ENCODE peak calls at places on chromosomes 6 and 20, in seven cellular contexts. K, W, T, V, A, Z and D are unnamed samples.

GRCh38 chr6:33950891-33951889 is 147.4 kb upstream of the MLN start:
- DNase-seq in K (no peak), Z (no peak), V (no peak), T (no peak), A (no peak), W (no peak), D (no peak)

GRCh38 chr6:74798302-74798701 is 407.6 kb downstream of the COL12A1 start:
- DNase-seq in Z (no peak), A (no peak), W (no peak), T (no peak), V (no peak), K (no peak), D (no peak)

GRCh38 chr6:21678990-21679389 is 85.4 kb downstream of the SOX4 start:
- DNase-seq in V (no peak), K (no peak), W (no peak), Z (no peak), T (peak; percentile 39), A (no peak), D (no peak)

GRCh38 chr6:31114540-31114876 is at the start of gene PSORS1C1:
- DNase-seq in V (no peak), W (peak; percentile 93), A (peak; percentile 76), T (peak; percentile 98), K (peak; percentile 82), Z (peak; percentile 97), D (peak; percentile 6)

GRCh38 chr20:59718681-59719080 is 114.3 kb downstream of the PHACTR3 start:
- DNase-seq in Z (no peak), W (no peak), K (no peak), T (no peak), A (no peak), V (no peak), D (no peak)

GRCh38 chr6:34888441-34888820 is 589 bp upstream of the TAF11 start:
- DNase-seq in K (no peak), Z (no peak), V (no peak), W (no peak), T (peak; percentile 35), A (no peak), D (peak; percentile 18)

GRCh38 chr6:168035661-168036616 is 38.5 kb downstream of the KIF25 start:
- DNase-seq in T (no peak), K (no peak), V (no peak), W (no peak), Z (peak; percentile 38), A (no peak), D (no peak)

GRCh38 chr6:16717275-16717942 is 43.9 kb downstream of the ATXN1 start:
- DNase-seq in K (no peak), A (no peak), W (no peak), V (no peak), T (no peak), Z (no peak), D (no peak)

GRCh38 chr6:129162605-129163004 is 279.7 kb downstream of the LAMA2 start:
- DNase-seq in V (no peak), A (no peak), Z (no peak), T (no peak), K (no peak), W (no peak), D (no peak)

GRCh38 chr6:147141690-147142308 is 62.4 kb upstream of the STXBP5 start:
- DNase-seq in Z (peak; percentile 15), T (peak; percentile 72), K (no peak), W (no peak), V (no peak), A (no peak), D (no peak)

GRCh38 chr6:1481326-1481725 is 92.0 kb downstream of the FOXF2 start:
- DNase-seq in A (no peak), K (peak; percentile 82), T (peak; percentile 69), Z (peak; percentile 80), V (no peak), W (peak; percentile 32), D (no peak)

GRCh38 chr6:74654296-74654695 is 551.6 kb downstream of the COL12A1 start:
- DNase-seq in W (no peak), Z (no peak), A (no peak), V (no peak), T (peak; percentile 72), K (no peak), D (no peak)

GRCh38 chr20:31945790-31946189 is 6.1 kb downstream of the PDRG1 start:
- DNase-seq in W (peak; percentile 72), K (no peak), T (no peak), V (no peak), A (no peak), Z (no peak), D (no peak)

GRCh38 chr6:46263709-46264091 is 92.9 kb upstream of the ENPP5 start:
- DNase-seq in W (peak; percentile 5), V (no peak), Z (peak; percentile 7), T (peak; percentile 12), A (no peak), K (peak; percentile 93), D (no peak)

GRCh38 chr6:18496462-18496861 is 109.3 kb downstream of the RNF144B start:
- DNase-seq in A (no peak), Z (no peak), T (no peak), W (peak; percentile 70), K (no peak), V (no peak), D (no peak)

GRCh38 chr20:36493013-36493800 is 48.1 kb upstream of the MYL9 start:
- DNase-seq in Z (no peak), W (no peak), K (no peak), A (no peak), V (no peak), T (no peak), D (no peak)

GRCh38 chr20:39903806-39904205 is 785.2 kb downstream of the MAFB start:
- DNase-seq in W (no peak), T (no peak), A (no peak), K (no peak), Z (no peak), V (no peak), D (no peak)

GRCh38 chr20:39176457-39176856 is 214.3 kb downstream of the DHX35 start:
- DNase-seq in V (no peak), T (no peak), A (no peak), W (no peak), K (no peak), Z (no peak), D (no peak)

GRCh38 chr6:82364087-82365010 is 732 bp downstream of the TPBG start:
- DNase-seq in T (peak; percentile 46), A (peak; percentile 58), K (no peak), V (peak; percentile 33), W (no peak), Z (peak; percentile 66), D (peak; percentile 46)

GRCh38 chr6:82362144-82362543 is 1.5 kb upstream of the TPBG start:
- DNase-seq in A (no peak), V (no peak), Z (no peak), T (no peak), K (no peak), W (no peak), D (no peak)

GRCh38 chr6:82362868-82363267 is 749 bp upstream of the TPBG start:
- DNase-seq in A (no peak), V (no peak), W (peak; percentile 90), K (peak; percentile 91), Z (peak; percentile 26), T (peak; percentile 53), D (no peak)

GRCh38 chr6:82365011-82365751 is 1.6 kb downstream of the TPBG start:
- DNase-seq in A (no peak), Z (peak; percentile 34), K (no peak), W (no peak), V (peak; percentile 36), T (peak; percentile 37), D (peak; percentile 46)

GRCh38 chr6:82363368-82364086 is at the start of gene TPBG:
- DNase-seq in K (peak; percentile 60), W (peak; percentile 54), V (peak; percentile 42), A (peak; percentile 49), T (peak; percentile 84), Z (peak; percentile 79), D (peak; percentile 59)
- TF ChIP-seq CTCF in K (peak; percentile 45), W (peak; percentile 49), V (peak; percentile 27), A (no peak), T (peak; percentile 49), Z (peak; percentile 31), D (no peak)

GRCh38 chr6:112595201-112595600 is 248.1 kb downstream of the RFPL4B start:
- DNase-seq in V (no peak), T (no peak), Z (no peak), W (peak; percentile 35), A (no peak), K (no peak), D (no peak)

GRCh38 chr6:112595841-112596240 is 248.7 kb downstream of the RFPL4B start:
- DNase-seq in T (no peak), K (no peak), A (no peak), Z (no peak), V (no peak), W (no peak), D (no peak)

GRCh38 chr6:112603726-112604125 is 256.6 kb downstream of the RFPL4B start:
- DNase-seq in K (no peak), V (no peak), Z (no peak), W (no peak), T (no peak), A (no peak), D (no peak)

DNA sequence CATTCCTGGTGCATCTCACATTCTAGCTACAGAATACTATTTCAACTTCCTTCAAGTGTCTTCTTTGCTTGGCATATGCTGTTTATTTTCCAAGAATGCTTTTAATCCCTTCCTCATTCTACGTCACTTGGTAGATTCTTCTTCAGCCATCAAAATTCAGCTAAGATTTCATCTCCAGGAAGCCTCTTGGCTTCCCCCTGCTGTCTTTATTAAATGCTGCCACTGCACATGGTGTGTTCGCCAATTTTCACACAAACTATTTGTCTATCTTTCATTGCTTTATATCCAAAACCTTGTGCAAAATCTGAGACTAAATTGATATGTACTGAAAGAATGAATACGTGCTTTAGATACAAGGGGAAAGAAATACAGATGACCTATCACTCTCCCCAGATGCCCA is 253.0 kb downstream of the RFPL4B start:
- DNase-seq in T (no peak), A (no peak), V (no peak), Z (no peak), W (no peak), K (no peak), D (no peak)
- TF ChIP-seq CTCF in T (no peak), A (no peak), V (no peak), Z (no peak), W (peak; percentile 28), K (peak; percentile 26), D (no peak)

DNA sequence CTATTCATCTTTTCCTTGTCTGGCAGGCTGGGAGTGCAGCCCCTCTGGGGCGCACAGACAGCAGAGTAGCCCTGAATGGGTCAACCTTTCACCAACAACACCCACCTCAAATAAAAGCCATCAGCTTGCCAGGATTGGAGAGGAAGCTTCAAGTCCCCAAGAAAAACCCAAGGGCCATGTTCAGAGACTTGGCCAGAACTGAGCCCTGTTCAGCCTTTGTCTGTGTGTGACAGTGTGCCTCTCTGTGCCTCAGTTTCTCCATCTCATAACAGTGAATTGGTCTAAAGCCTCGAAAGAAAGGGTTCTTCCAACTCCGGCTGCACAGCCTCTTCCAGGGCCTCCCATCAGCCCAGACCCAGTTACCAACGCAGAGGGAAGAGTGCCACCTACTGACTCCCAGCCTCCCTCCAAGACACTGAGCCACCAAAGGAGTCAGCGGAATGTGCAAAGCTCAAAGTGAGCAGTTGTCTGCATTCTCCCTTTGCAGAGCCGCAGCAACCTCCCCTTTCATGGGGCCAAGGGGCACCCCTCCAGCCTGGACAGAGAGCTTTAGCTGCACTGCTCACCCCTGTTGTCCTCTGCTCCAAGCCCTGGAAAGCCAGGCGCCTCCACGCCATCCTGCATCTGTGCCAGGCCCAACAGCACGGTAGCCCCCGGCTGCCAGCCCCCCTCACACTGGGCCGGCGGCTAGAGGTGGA is 82.7 kb upstream of the TOP1 start:
- DNase-seq in W (peak; percentile 60), V (peak; percentile 36), T (peak; percentile 36), Z (peak; percentile 49), K (no peak), A (no peak), D (peak; percentile 64)
- TF ChIP-seq CTCF in W (peak; percentile 93), V (peak; percentile 57), T (peak; percentile 75), Z (no peak), K (peak; percentile 71), A (peak; percentile 22), D (peak; percentile 37)

GRCh38 chr20:62668441-62669027 is 26.2 kb downstream of the SLCO4A1 start:
- DNase-seq in Z (peak; percentile 96), W (peak; percentile 57), T (peak; percentile 53), V (peak; percentile 80), A (peak; percentile 71), K (peak; percentile 20), D (peak; percentile 75)
- TF ChIP-seq CTCF in Z (peak; percentile 97), W (peak; percentile 87), T (peak; percentile 84), V (peak; percentile 70), A (peak; percentile 71), K (peak; percentile 93), D (peak; percentile 44)